ENCODE peak calls at places on chromosomes 13 and 19, in eight cellular contexts. L, A, N, Z, P, H, B and V are unnamed samples. For H3K9me3, the result is how much of the 10 kb centered on the place peaks cover.

GRCh38 chr13:112629161-112629560 is 41.2 kb upstream of the TUBGCP3 start:
- DNase-seq in L (no peak), A (no peak), N (no peak), Z (no peak), P (no peak), H (no peak), B (no peak), V (no peak)

GRCh38 chr13:113499936-113500335 is 9.4 kb upstream of the DCUN1D2 start:
- DNase-seq in L (no peak), A (no peak), N (no peak), Z (no peak), P (no peak), H (no peak), B (no peak), V (no peak)

GRCh38 chr19:2033825-2034159 is 17.3 kb downstream of the MKNK2 start:
- DNase-seq in L (no peak), A (no peak), N (no peak), Z (no peak), P (no peak), H (no peak), B (no peak), V (no peak)

GRCh38 chr13:49308104-49308875 is 60.6 kb downstream of the CDADC1 start:
- DNase-seq in L (no peak), A (peak), N (peak), Z (peak), P (peak), H (peak), B (peak), V (no peak)

GRCh38 chr19:38049105-38049649 is 142.2 kb downstream of the SIPA1L3 start:
- DNase-seq in L (no peak), A (no peak), N (no peak), Z (no peak), P (no peak), H (no peak), B (no peak), V (no peak)

GRCh38 chr13:94478913-94479312 is 569 bp downstream of the DCT start:
- DNase-seq in L (no peak), A (no peak), N (no peak), Z (no peak), P (no peak), H (no peak), B (no peak), V (no peak)

GRCh38 chr19:44930088-44930487 is 11.9 kb upstream of the APOC4 start:
- DNase-seq in L (no peak), A (no peak), N (no peak), Z (no peak), P (no peak), H (no peak), B (no peak), V (no peak)

GRCh38 chr13:99802416-99802815 is 169.2 kb downstream of the ZIC5 start:
- DNase-seq in L (no peak), A (no peak), N (no peak), Z (no peak), P (no peak), H (no peak), B (no peak), V (no peak)

GRCh38 chr13:48567521-48568331 is 34.8 kb upstream of the RCBTB2 start:
- DNase-seq in L (no peak), A (no peak), N (no peak), Z (peak), P (no peak), H (peak), B (peak), V (no peak)

GRCh38 chr19:18278521-18279265 is 2.7 kb downstream of the JUND start:
- DNase-seq in L (no peak), A (no peak), N (no peak), Z (peak), P (no peak), H (peak), B (no peak), V (no peak)

GRCh38 chr19:4140237-4140711 is 13.2 kb upstream of the CREB3L3 start:
- DNase-seq in L (peak), A (no peak), N (no peak), Z (peak), P (no peak), H (peak), B (peak), V (no peak)

GRCh38 chr13:102847272-102848234 is 1.7 kb downstream of the ERCC5 start:
- DNase-seq in L (peak), A (no peak), N (no peak), Z (peak), P (no peak), H (no peak), B (no peak), V (peak)

GRCh38 chr13:113001251-113002140 is 32.5 kb downstream of the MCF2L start:
- DNase-seq in L (no peak), A (no peak), N (peak), Z (peak), P (no peak), H (peak), B (peak), V (no peak)

GRCh38 chr13:66503890-66504289 is 726.2 kb downstream of the PCDH9 start:
- DNase-seq in L (no peak), A (no peak), N (no peak), Z (no peak), P (no peak), H (no peak), B (no peak), V (no peak)

GRCh38 chr19:49866933-49867782 is at the start of gene PNKP:
- DNase-seq in L (peak), A (peak), N (peak), Z (peak), P (peak), H (peak), B (peak), V (peak)

GRCh38 chr13:43441464-43441863 is 345.3 kb downstream of the ENOX1 start:
- DNase-seq in L (no peak), A (no peak), N (no peak), Z (no peak), P (no peak), H (no peak), B (no peak), V (no peak)

GRCh38 chr13:29515372-29515771 is 80.1 kb downstream of the SLC7A1 start:
- DNase-seq in L (no peak), A (no peak), N (no peak), Z (no peak), P (no peak), H (no peak), B (no peak), V (no peak)

GRCh38 chr19:5128932-5129389 is 160.0 kb downstream of the KDM4B start:
- DNase-seq in L (no peak), A (no peak), N (no peak), Z (no peak), P (no peak), H (peak), B (no peak), V (no peak)

GRCh38 chr19:7871280-7871529 is 3.0 kb downstream of the PRR36 start:
- DNase-seq in L (no peak), A (no peak), N (no peak), Z (no peak), P (no peak), H (no peak), B (no peak), V (no peak)

DNA sequence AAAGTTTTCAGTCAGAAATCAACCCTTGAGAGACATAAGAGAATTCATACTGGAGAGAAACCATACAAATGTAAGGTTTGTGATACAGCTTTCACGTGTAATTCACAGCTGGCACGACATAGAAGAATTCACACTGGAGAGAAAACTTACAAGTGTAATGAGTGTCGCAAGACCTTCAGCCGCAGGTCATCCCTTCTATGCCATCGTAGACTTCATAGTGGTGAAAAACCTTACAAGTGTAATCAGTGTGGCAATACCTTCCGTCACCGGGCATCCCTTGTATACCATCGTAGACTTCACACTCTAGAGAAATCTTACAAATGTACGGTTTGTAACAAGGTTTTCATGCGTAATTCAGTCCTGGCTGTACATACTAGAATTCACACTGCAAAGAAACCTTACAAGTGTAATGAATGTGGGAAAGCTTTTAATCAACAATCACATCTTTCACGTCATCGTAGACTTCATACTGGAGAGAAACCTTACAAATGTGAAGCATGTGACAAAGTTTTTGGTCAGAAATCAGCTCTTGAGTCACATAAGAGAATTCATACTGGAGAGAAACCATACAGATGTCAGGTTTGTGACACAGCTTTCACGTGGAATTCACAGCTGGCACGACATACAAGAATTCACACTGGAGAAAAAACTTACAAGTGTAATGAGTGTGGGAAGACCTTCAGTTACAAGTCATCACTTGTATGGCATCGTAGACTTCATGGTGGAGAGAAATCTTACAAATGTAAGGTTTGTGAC is 15.7 kb upstream of the ZNF701 start:
- DNase-seq in L (no peak), A (no peak), N (no peak), Z (no peak), P (no peak), H (no peak), B (no peak), V (no peak)
- H3K9me3 ChIP-seq in L (under half), A (under half), N (under half), Z (half or more), P (half or more), H (under half), B (under half), V (under half)

DNA sequence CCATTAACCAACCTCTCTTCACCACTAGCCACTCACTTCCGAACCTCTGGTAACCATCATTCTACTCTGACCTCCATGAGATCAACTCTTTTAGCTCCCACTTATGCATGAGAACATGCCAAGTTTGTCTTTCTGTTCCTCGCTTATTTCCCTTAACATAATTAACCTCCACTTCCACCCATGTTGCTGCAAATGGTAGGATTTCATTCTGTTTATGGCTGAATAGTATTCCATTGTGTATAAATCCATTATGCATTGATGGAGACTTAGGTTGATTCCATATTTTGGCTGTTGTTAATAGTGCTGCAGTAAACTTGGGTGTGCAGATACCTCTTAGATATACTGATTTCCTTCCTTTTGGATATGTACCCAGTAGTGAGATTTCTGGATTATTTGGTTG is 30.2 kb downstream of the ZNF382 start:
- DNase-seq in L (no peak), A (no peak), N (no peak), Z (no peak), P (no peak), H (no peak), B (no peak), V (no peak)
- H3K9me3 ChIP-seq in L (under half), A (under half), N (under half), Z (half or more), P (half or more), H (under half), B (under half), V (under half)

GRCh38 chr13:110714798-110715394 is 1.4 kb downstream of the ING1 start:
- DNase-seq in L (no peak), A (peak), N (peak), Z (peak), P (peak), H (peak), B (peak), V (no peak)

GRCh38 chr13:110722971-110723370 is 9.5 kb downstream of the ING1 start:
- DNase-seq in L (no peak), A (no peak), N (no peak), Z (no peak), P (no peak), H (no peak), B (no peak), V (no peak)

GRCh38 chr13:110715395-110716234 is 2.1 kb downstream of the ING1 start:
- DNase-seq in L (peak), A (peak), N (peak), Z (peak), P (peak), H (peak), B (peak), V (peak)

GRCh38 chr13:110716235-110716505 is 2.7 kb downstream of the ING1 start:
- DNase-seq in L (no peak), A (peak), N (peak), Z (peak), P (no peak), H (peak), B (peak), V (no peak)

DNA sequence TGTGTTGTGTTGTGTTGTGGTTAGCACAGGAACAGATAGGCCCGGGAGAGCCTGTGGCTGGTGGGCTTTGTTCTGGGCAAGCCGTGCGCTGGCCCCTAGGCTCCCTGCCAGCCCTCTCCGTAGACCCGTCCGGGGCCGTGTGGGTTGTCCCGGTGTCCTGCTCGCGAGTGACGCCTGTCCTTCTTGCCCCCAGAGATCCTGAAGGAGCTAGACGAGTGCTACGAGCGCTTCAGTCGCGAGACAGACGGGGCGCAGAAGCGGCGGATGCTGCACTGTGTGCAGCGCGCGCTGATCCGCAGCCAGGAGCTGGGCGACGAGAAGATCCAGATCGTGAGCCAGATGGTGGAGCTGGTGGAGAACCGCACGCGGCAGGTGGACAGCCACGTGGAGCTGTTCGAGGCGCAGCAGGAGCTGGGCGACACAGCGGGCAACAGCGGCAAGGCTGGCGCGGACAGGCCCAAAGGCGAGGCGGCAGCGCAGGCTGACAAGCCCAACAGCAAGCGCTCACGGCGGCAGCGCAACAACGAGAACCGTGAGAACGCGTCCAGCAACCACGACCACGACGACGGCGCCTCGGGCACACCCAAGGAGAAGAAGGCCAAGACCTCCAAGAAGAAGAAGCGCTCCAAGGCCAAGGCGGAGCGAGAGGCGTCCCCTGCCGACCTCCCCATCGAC is 5.7 kb downstream of the ING1 start:
- DNase-seq in L (no peak), A (no peak), N (no peak), Z (no peak), P (no peak), H (no peak), B (no peak), V (no peak)
- H3K9me3 ChIP-seq in L (under half), A (under half), N (under half), Z (under half), P (under half), H (under half), B (under half), V (under half)

GRCh38 chr13:56189978-56190377 is 950.7 kb upstream of the PRR20A start:
- DNase-seq in L (no peak), A (no peak), N (no peak), Z (no peak), P (no peak), H (no peak), B (no peak), V (no peak)
- H3K9me3 ChIP-seq in L (under half), A (under half), N (under half), Z (under half), P (under half), H (under half), B (under half), V (under half)

GRCh38 chr19:21907516-21907915 is 71.5 kb upstream of the ZNF43 start:
- DNase-seq in L (no peak), A (no peak), N (no peak), Z (no peak), P (no peak), H (no peak), B (no peak), V (no peak)

GRCh38 chr19:21908066-21908465 is 72.1 kb upstream of the ZNF43 start:
- DNase-seq in L (no peak), A (no peak), N (no peak), Z (no peak), P (no peak), H (no peak), B (no peak), V (no peak)

GRCh38 chr19:21910318-21910717 is 74.3 kb upstream of the ZNF43 start:
- DNase-seq in L (no peak), A (no peak), N (no peak), Z (no peak), P (no peak), H (no peak), B (no peak), V (no peak)

GRCh38 chr19:21915411-21915810 is 79.4 kb upstream of the ZNF43 start:
- DNase-seq in L (no peak), A (no peak), N (no peak), Z (no peak), P (no peak), H (no peak), B (no peak), V (no peak)

DNA sequence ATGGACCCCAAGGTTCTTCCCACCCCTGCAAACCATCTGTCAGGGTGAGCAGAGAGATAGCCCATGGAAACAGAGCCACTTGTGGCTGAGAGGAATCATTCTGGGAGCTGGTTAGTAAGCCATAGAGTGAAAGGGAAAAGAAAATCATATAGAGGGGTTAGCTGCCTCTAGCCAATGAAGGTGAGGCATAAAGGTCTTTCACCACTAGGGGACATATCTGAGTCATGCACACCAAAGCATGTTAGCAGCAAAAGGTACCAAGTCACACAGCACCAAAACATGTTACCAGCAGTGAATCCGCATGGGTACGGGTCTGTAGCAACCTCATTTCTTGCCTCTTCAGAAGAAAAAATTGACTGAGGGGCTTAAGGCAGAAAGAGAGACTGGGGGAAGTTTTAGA is 76.7 kb upstream of the ZNF43 start:
- DNase-seq in L (no peak), A (no peak), N (no peak), Z (no peak), P (no peak), H (no peak), B (no peak), V (no peak)
- H3K9me3 ChIP-seq in L (under half), A (under half), N (under half), Z (under half), P (under half), H (under half), B (under half), V (under half)